ENCODE peak calls at places on chromosomes 12 and 14, in four cellular contexts. One of them, this sample, is unnamed.

GRCh38 chr14:67241416-67242362 is at the start of gene PALS1:
- DNase-seq in AG08395: peak
- DNase-seq in T-helper 17 cell: peak
- DNase-seq in NCI-H774: no peak
- DNase-seq in this sample: no peak

GRCh38 chr12:65607271-65607880 is 216.9 kb upstream of the HMGA2 start:
- DNase-seq in AG08395: no peak
- DNase-seq in T-helper 17 cell: no peak
- DNase-seq in NCI-H774: no peak
- DNase-seq in this sample: no peak

GRCh38 chr12:101909646-101910045 is 32.3 kb downstream of the DRAM1 start:
- DNase-seq in AG08395: no peak
- DNase-seq in T-helper 17 cell: no peak
- DNase-seq in NCI-H774: no peak
- DNase-seq in this sample: no peak

GRCh38 chr14:68522510-68523325 is 270.1 kb downstream of the ZFP36L1 start:
- DNase-seq in AG08395: no peak
- DNase-seq in T-helper 17 cell: no peak
- DNase-seq in NCI-H774: no peak
- DNase-seq in this sample: no peak

GRCh38 chr14:74514471-74514932 is 20.9 kb downstream of the ISCA2 start:
- DNase-seq in AG08395: peak
- DNase-seq in T-helper 17 cell: no peak
- DNase-seq in NCI-H774: no peak
- DNase-seq in this sample: no peak

GRCh38 chr12:78562358-78563205 is 302.0 kb upstream of the SYT1 start:
- DNase-seq in AG08395: no peak
- DNase-seq in T-helper 17 cell: no peak
- DNase-seq in NCI-H774: peak
- DNase-seq in this sample: no peak

GRCh38 chr12:26195641-26196423 is 459 bp downstream of the SSPN start:
- DNase-seq in AG08395: peak
- DNase-seq in T-helper 17 cell: no peak
- DNase-seq in NCI-H774: peak
- DNase-seq in this sample: no peak

GRCh38 chr14:92577321-92577742 is 63.8 kb downstream of the RIN3 start:
- DNase-seq in AG08395: no peak
- DNase-seq in T-helper 17 cell: no peak
- DNase-seq in NCI-H774: no peak
- DNase-seq in this sample: no peak

GRCh38 chr12:86669010-86669409 is 412.8 kb upstream of the MGAT4C start:
- DNase-seq in AG08395: no peak
- DNase-seq in T-helper 17 cell: no peak
- DNase-seq in NCI-H774: no peak
- DNase-seq in this sample: no peak

GRCh38 chr12:39380090-39380489 is 62.8 kb downstream of the KIF21A start:
- DNase-seq in AG08395: no peak
- DNase-seq in T-helper 17 cell: no peak
- DNase-seq in NCI-H774: no peak
- DNase-seq in this sample: no peak

GRCh38 chr12:29054790-29055663 is 94.1 kb upstream of the FAR2 start:
- DNase-seq in AG08395: no peak
- DNase-seq in T-helper 17 cell: no peak
- DNase-seq in NCI-H774: no peak
- DNase-seq in this sample: no peak

GRCh38 chr14:76958975-76959710 is 69.4 kb downstream of the IRF2BPL start:
- DNase-seq in AG08395: no peak
- DNase-seq in T-helper 17 cell: no peak
- DNase-seq in NCI-H774: no peak
- DNase-seq in this sample: no peak

GRCh38 chr12:52203126-52203921 is 11.5 kb upstream of the KRT80 start:
- DNase-seq in AG08395: peak
- DNase-seq in T-helper 17 cell: no peak
- DNase-seq in NCI-H774: peak
- DNase-seq in this sample: no peak

GRCh38 chr14:69695664-69696527 is 71.0 kb upstream of the SRSF5 start:
- DNase-seq in AG08395: peak
- DNase-seq in T-helper 17 cell: no peak
- DNase-seq in NCI-H774: peak
- DNase-seq in this sample: no peak

GRCh38 chr12:45572114-45572513 is 157.4 kb upstream of the ARID2 start:
- DNase-seq in AG08395: no peak
- DNase-seq in T-helper 17 cell: no peak
- DNase-seq in NCI-H774: no peak
- DNase-seq in this sample: no peak

GRCh38 chr12:51389302-51389999 is 1.8 kb downstream of the GALNT6 start:
- DNase-seq in AG08395: no peak
- DNase-seq in T-helper 17 cell: no peak
- DNase-seq in NCI-H774: no peak
- DNase-seq in this sample: no peak

GRCh38 chr14:35401853-35402252 is 2.7 kb downstream of the NFKBIA start:
- DNase-seq in AG08395: no peak
- DNase-seq in T-helper 17 cell: no peak
- DNase-seq in NCI-H774: no peak
- DNase-seq in this sample: no peak

GRCh38 chr12:122983789-122984515 is 3.5 kb downstream of the ARL6IP4 start:
- DNase-seq in AG08395: no peak
- DNase-seq in T-helper 17 cell: no peak
- DNase-seq in NCI-H774: no peak
- DNase-seq in this sample: no peak

GRCh38 chr14:21525995-21526671 is at the start of gene SALL2:
- DNase-seq in AG08395: peak
- DNase-seq in T-helper 17 cell: peak
- DNase-seq in NCI-H774: peak
- DNase-seq in this sample: peak

GRCh38 chr14:105317546-105317945 is 3.0 kb downstream of the PACS2 start:
- DNase-seq in AG08395: peak
- DNase-seq in T-helper 17 cell: no peak
- DNase-seq in NCI-H774: no peak
- DNase-seq in this sample: no peak

GRCh38 chr14:64826845-64827244 is 52.9 kb downstream of the SPTB start:
- DNase-seq in AG08395: no peak
- DNase-seq in T-helper 17 cell: no peak
- DNase-seq in NCI-H774: no peak
- DNase-seq in this sample: no peak

GRCh38 chr12:23630524-23630923 is 318.9 kb downstream of the SOX5 start:
- DNase-seq in AG08395: no peak
- DNase-seq in T-helper 17 cell: no peak
- DNase-seq in NCI-H774: no peak
- DNase-seq in this sample: no peak

GRCh38 chr12:93229494-93230310 is 148.0 kb upstream of the NUDT4 start:
- DNase-seq in AG08395: peak
- DNase-seq in T-helper 17 cell: no peak
- DNase-seq in NCI-H774: no peak
- DNase-seq in this sample: no peak

GRCh38 chr12:89382366-89382765 is 30.1 kb upstream of the DUSP6 start:
- DNase-seq in AG08395: no peak
- DNase-seq in T-helper 17 cell: no peak
- DNase-seq in NCI-H774: no peak
- DNase-seq in this sample: no peak

GRCh38 chr12:56014205-56014604 is 6.6 kb upstream of the IKZF4 start:
- DNase-seq in AG08395: no peak
- DNase-seq in T-helper 17 cell: no peak
- DNase-seq in NCI-H774: peak
- DNase-seq in this sample: no peak

GRCh38 chr14:106185837-106186233 is 659.5 kb downstream of the TMEM121 start:
- DNase-seq in AG08395: no peak
- DNase-seq in T-helper 17 cell: peak
- DNase-seq in NCI-H774: no peak
- DNase-seq in this sample: no peak

GRCh38 chr12:4270016-4270669 is 3.4 kb upstream of the CCND2 start:
- DNase-seq in AG08395: no peak
- DNase-seq in T-helper 17 cell: no peak
- DNase-seq in NCI-H774: no peak
- DNase-seq in this sample: no peak

GRCh38 chr12:70671698-70672097 is 34.5 kb upstream of the PTPRB start:
- DNase-seq in AG08395: no peak
- DNase-seq in T-helper 17 cell: no peak
- DNase-seq in NCI-H774: no peak
- DNase-seq in this sample: no peak

GRCh38 chr12:120628919-120629318 is 11.5 kb upstream of the CABP1 start:
- DNase-seq in AG08395: no peak
- DNase-seq in T-helper 17 cell: no peak
- DNase-seq in NCI-H774: no peak
- DNase-seq in this sample: no peak

GRCh38 chr12:60501124-60501729 is 905.4 kb downstream of the SLC16A7 start:
- DNase-seq in AG08395: peak
- DNase-seq in T-helper 17 cell: no peak
- DNase-seq in NCI-H774: no peak
- DNase-seq in this sample: no peak

GRCh38 chr14:69077841-69078240 is 75.1 kb downstream of the DCAF5 start:
- DNase-seq in AG08395: peak
- DNase-seq in T-helper 17 cell: no peak
- DNase-seq in NCI-H774: no peak
- DNase-seq in this sample: no peak

GRCh38 chr14:90388437-90388836 is 8.4 kb upstream of the CALM1 start:
- DNase-seq in AG08395: peak
- DNase-seq in T-helper 17 cell: no peak
- DNase-seq in NCI-H774: no peak
- DNase-seq in this sample: no peak

GRCh38 chr12:104057771-104058197 is 6.5 kb upstream of the HCFC2 start:
- DNase-seq in AG08395: peak
- DNase-seq in T-helper 17 cell: no peak
- DNase-seq in NCI-H774: no peak
- DNase-seq in this sample: no peak

GRCh38 chr14:57291692-57292647 is 23.2 kb downstream of the AP5M1 start:
- DNase-seq in AG08395: no peak
- DNase-seq in T-helper 17 cell: no peak
- DNase-seq in NCI-H774: no peak
- DNase-seq in this sample: no peak

GRCh38 chr14:56751471-56751870 is 58.8 kb downstream of the OTX2 start:
- DNase-seq in AG08395: no peak
- DNase-seq in T-helper 17 cell: no peak
- DNase-seq in NCI-H774: no peak
- DNase-seq in this sample: no peak

GRCh38 chr12:116236148-116236731 is 41.3 kb downstream of the MED13L start:
- DNase-seq in AG08395: peak
- DNase-seq in T-helper 17 cell: no peak
- DNase-seq in NCI-H774: peak
- DNase-seq in this sample: no peak

GRCh38 chr12:94805749-94806148 is 155.4 kb upstream of the TMCC3 start:
- DNase-seq in AG08395: peak
- DNase-seq in T-helper 17 cell: no peak
- DNase-seq in NCI-H774: no peak
- DNase-seq in this sample: no peak

GRCh38 chr14:55963295-55963694 is 154.9 kb upstream of the PELI2 start:
- DNase-seq in AG08395: no peak
- DNase-seq in T-helper 17 cell: no peak
- DNase-seq in NCI-H774: no peak
- DNase-seq in this sample: no peak

GRCh38 chr12:128682542-128683315 is 141.0 kb downstream of the SLC15A4 start:
- DNase-seq in AG08395: no peak
- DNase-seq in T-helper 17 cell: no peak
- DNase-seq in NCI-H774: no peak
- DNase-seq in this sample: no peak

GRCh38 chr14:31566456-31566855 is 5.3 kb downstream of the NUBPL start:
- DNase-seq in AG08395: no peak
- DNase-seq in T-helper 17 cell: no peak
- DNase-seq in NCI-H774: no peak
- DNase-seq in this sample: no peak

This sample was measured in D721Med.